ENCODE peak calls at places on chromosome 13, in six cellular contexts. R, S, X, H, C and U are unnamed samples.

GRCh38 chr13:18998389-18998788 is 183.2 kb downstream of the TUBA3C start:
- DNase-seq in R (no peak), S (no peak), X (no peak), H (no peak), C (no peak), U (no peak)

GRCh38 chr13:112106467-112107141 is 39.7 kb downstream of the SOX1 start:
- DNase-seq in R (no peak), S (no peak), X (no peak), H (no peak), C (no peak), U (no peak)

GRCh38 chr13:96982672-96983071 is 11.6 kb downstream of the OXGR1 start:
- DNase-seq in R (no peak), S (no peak), X (no peak), H (no peak), C (no peak), U (no peak)

GRCh38 chr13:55359067-55359466 is 1781.7 kb upstream of the PRR20A start:
- DNase-seq in R (no peak), S (no peak), X (no peak), H (no peak), C (no peak), U (no peak)

GRCh38 chr13:113545931-113546516 is 38.5 kb upstream of the TFDP1 start:
- DNase-seq in R (no peak), S (peak), X (no peak), H (peak), C (no peak), U (no peak)

GRCh38 chr13:103941506-103942148 is 875.4 kb upstream of the SLC10A2 start:
- DNase-seq in R (no peak), S (no peak), X (no peak), H (no peak), C (no peak), U (no peak)

GRCh38 chr13:94344126-94344863 is 135.2 kb downstream of the DCT start:
- DNase-seq in R (peak), S (no peak), X (no peak), H (no peak), C (no peak), U (no peak)

GRCh38 chr13:105272660-105273631 is 1262.5 kb downstream of the EFNB2 start:
- DNase-seq in R (no peak), S (peak), X (no peak), H (no peak), C (no peak), U (no peak)

GRCh38 chr13:32811297-32811800 is 204.9 kb upstream of the KL start:
- DNase-seq in R (no peak), S (no peak), X (no peak), H (peak), C (no peak), U (no peak)

GRCh38 chr13:33323766-33324525 is 38.4 kb upstream of the STARD13 start:
- DNase-seq in R (no peak), S (no peak), X (no peak), H (no peak), C (no peak), U (no peak)

GRCh38 chr13:32829676-32830091 is 186.5 kb upstream of the KL start:
- DNase-seq in R (no peak), S (no peak), X (no peak), H (no peak), C (no peak), U (no peak)

GRCh38 chr13:102128216-102128800 is 273.5 kb downstream of the FGF14 start:
- DNase-seq in R (no peak), S (no peak), X (no peak), H (no peak), C (no peak), U (no peak)

GRCh38 chr13:30257433-30258099 is 49.8 kb downstream of the KATNAL1 start:
- DNase-seq in R (no peak), S (no peak), X (no peak), H (no peak), C (no peak), U (no peak)

GRCh38 chr13:89061821-89062220 is 1390.7 kb downstream of the SLITRK5 start:
- DNase-seq in R (no peak), S (no peak), X (no peak), H (peak), C (no peak), U (peak)

GRCh38 chr13:97391201-97391600 is 42.8 kb upstream of the RAP2A start:
- DNase-seq in R (no peak), S (no peak), X (no peak), H (no peak), C (no peak), U (no peak)

GRCh38 chr13:80141114-80141849 is 199.6 kb downstream of the SPRY2 start:
- DNase-seq in R (peak), S (no peak), X (no peak), H (no peak), C (peak), U (no peak)

GRCh38 chr13:104831823-104832222 is 1703.6 kb downstream of the EFNB2 start:
- DNase-seq in R (no peak), S (no peak), X (no peak), H (no peak), C (no peak), U (no peak)

GRCh38 chr13:89568746-89569145 is 1778.7 kb upstream of the MIR17HG start:
- DNase-seq in R (no peak), S (no peak), X (no peak), H (no peak), C (no peak), U (no peak)

GRCh38 chr13:68350554-68350953 is 1120.4 kb upstream of the PCDH9 start:
- DNase-seq in R (no peak), S (no peak), X (no peak), H (no peak), C (no peak), U (no peak)

GRCh38 chr13:80084086-80084676 is 256.7 kb downstream of the SPRY2 start:
- DNase-seq in R (no peak), S (no peak), X (no peak), H (no peak), C (no peak), U (no peak)

GRCh38 chr13:23992722-23993438 is 95.6 kb upstream of the C1QTNF9B start:
- DNase-seq in R (no peak), S (no peak), X (no peak), H (no peak), C (no peak), U (no peak)

GRCh38 chr13:113560645-113561416 is 23.7 kb upstream of the TFDP1 start:
- DNase-seq in R (no peak), S (peak), X (no peak), H (no peak), C (peak), U (no peak)

GRCh38 chr13:97114696-97115095 is 107.4 kb upstream of the MBNL2 start:
- DNase-seq in R (no peak), S (no peak), X (no peak), H (no peak), C (no peak), U (no peak)

GRCh38 chr13:46668302-46668720 is 115.3 kb downstream of the LRCH1 start:
- DNase-seq in R (no peak), S (no peak), X (no peak), H (no peak), C (no peak), U (peak)

GRCh38 chr13:103762523-103762922 is 696.3 kb upstream of the SLC10A2 start:
- DNase-seq in R (no peak), S (no peak), X (no peak), H (no peak), C (no peak), U (no peak)

GRCh38 chr13:68588623-68589022 is 1358.5 kb upstream of the PCDH9 start:
- DNase-seq in R (no peak), S (no peak), X (no peak), H (no peak), C (no peak), U (no peak)

GRCh38 chr13:60261432-60262351 is 98.0 kb upstream of the DIAPH3 start:
- DNase-seq in R (no peak), S (no peak), X (no peak), H (no peak), C (no peak), U (no peak)

GRCh38 chr13:109205315-109205714 is 575.9 kb downstream of the MYO16 start:
- DNase-seq in R (no peak), S (no peak), X (no peak), H (no peak), C (no peak), U (no peak)

GRCh38 chr13:59121507-59121906 is 1042.2 kb downstream of the DIAPH3 start:
- DNase-seq in R (no peak), S (no peak), X (no peak), H (no peak), C (no peak), U (no peak)

GRCh38 chr13:102316732-102317131 is 85.1 kb downstream of the FGF14 start:
- DNase-seq in R (no peak), S (no peak), X (no peak), H (no peak), C (no peak), U (no peak)

GRCh38 chr13:46586766-46587509 is 34.0 kb downstream of the LRCH1 start:
- DNase-seq in R (no peak), S (no peak), X (no peak), H (no peak), C (no peak), U (no peak)

GRCh38 chr13:39394811-39395685 is 207.9 kb downstream of the LHFPL6 start:
- DNase-seq in R (no peak), S (no peak), X (no peak), H (no peak), C (no peak), U (no peak)

GRCh38 chr13:107461751-107462150 is 753.6 kb downstream of the LIG4 start:
- DNase-seq in R (no peak), S (no peak), X (no peak), H (no peak), C (no peak), U (no peak)

GRCh38 chr13:22486490-22486889 is 694.3 kb upstream of the SGCG start:
- DNase-seq in R (no peak), S (no peak), X (no peak), H (no peak), C (no peak), U (no peak)
- TF ChIP-seq CTCF in R (no peak), S (no peak), X (no peak), H (no peak), C (no peak), U (no peak)

GRCh38 chr13:34623331-34623730 is 318.7 kb upstream of the NBEA start:
- DNase-seq in R (no peak), S (no peak), X (no peak), H (no peak), C (no peak), U (no peak)
- TF ChIP-seq CTCF in R (no peak), S (no peak), X (no peak), H (no peak), C (no peak), U (no peak)

GRCh38 chr13:43304945-43305344 is 281.6 kb downstream of the DNAJC15 start:
- DNase-seq in R (no peak), S (no peak), X (no peak), H (no peak), C (no peak), U (no peak)
- TF ChIP-seq CTCF in R (no peak), S (no peak), X (no peak), H (no peak), C (no peak), U (no peak)

GRCh38 chr13:85228692-85229091 is 570.5 kb downstream of the SLITRK6 start:
- DNase-seq in R (no peak), S (no peak), X (no peak), H (no peak), C (no peak), U (no peak)

GRCh38 chr13:85223883-85224656 is 575.1 kb downstream of the SLITRK6 start:
- DNase-seq in R (no peak), S (no peak), X (no peak), H (no peak), C (no peak), U (no peak)
- TF ChIP-seq CTCF in R (no peak), S (no peak), X (no peak), H (no peak), C (no peak), U (no peak)

DNA sequence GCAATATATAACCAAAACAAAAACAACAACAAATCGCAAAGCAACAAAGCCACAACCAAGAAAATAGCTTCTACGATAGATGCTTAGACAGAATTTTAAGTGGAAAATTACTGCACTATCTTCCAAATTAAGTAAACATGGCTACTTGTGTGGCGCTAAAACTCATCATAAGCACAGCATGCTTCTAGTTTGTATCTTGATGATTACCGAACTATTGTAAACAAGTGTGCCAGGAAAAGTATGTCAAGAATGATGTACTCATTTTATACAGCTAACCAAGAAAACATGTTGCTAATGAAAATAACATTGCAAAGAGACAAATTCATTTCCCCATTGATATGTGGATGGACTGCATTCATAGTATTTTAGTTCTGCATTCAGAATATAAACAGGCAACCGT is 271.9 kb upstream of the GPC6 start:
- DNase-seq in R (no peak), S (no peak), X (no peak), H (no peak), C (no peak), U (no peak)
- TF ChIP-seq CTCF in R (no peak), S (no peak), X (no peak), H (no peak), C (no peak), U (no peak)

GRCh38 chr13:98468929-98469328 is 108.0 kb downstream of the STK24 start:
- DNase-seq in R (no peak), S (peak), X (no peak), H (no peak), C (no peak), U (no peak)

GRCh38 chr13:98470920-98471319 is 106.0 kb downstream of the STK24 start:
- DNase-seq in R (no peak), S (no peak), X (no peak), H (no peak), C (no peak), U (no peak)

GRCh38 chr13:98466634-98467236 is 110.2 kb downstream of the STK24 start:
- DNase-seq in R (no peak), S (peak), X (no peak), H (peak), C (no peak), U (no peak)

GRCh38 chr13:98467263-98467985 is 109.5 kb downstream of the STK24 start:
- DNase-seq in R (no peak), S (peak), X (no peak), H (no peak), C (no peak), U (no peak)

GRCh38 chr13:98468352-98468751 is 108.6 kb downstream of the STK24 start:
- DNase-seq in R (no peak), S (peak), X (no peak), H (no peak), C (no peak), U (no peak)
- TF ChIP-seq CTCF in R (no peak), S (no peak), X (no peak), H (no peak), C (no peak), U (no peak)

DNA sequence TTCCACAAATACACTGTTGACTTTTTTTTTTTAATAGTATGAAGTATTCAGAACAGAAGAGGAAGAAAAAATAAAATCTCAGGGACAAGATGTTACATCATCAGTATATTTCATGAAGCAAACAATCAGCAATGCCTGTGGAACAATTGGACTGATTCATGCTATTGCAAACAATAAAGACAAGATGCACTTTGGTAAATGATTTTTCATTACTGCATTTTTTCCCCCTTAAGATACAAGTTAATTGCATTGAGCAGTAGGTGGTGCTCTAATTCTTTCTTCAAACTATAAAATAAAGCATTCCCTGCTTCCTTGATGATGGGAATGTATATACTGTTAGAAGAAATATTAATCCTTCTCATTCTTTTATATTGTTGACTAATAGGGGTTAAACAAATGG is 17.1 kb downstream of the UCHL3 start:
- DNase-seq in R (no peak), S (no peak), X (no peak), H (no peak), C (no peak), U (no peak)
- TF ChIP-seq CTCF in R (no peak), S (no peak), X (no peak), H (no peak), C (no peak), U (no peak)

GRCh38 chr13:40774672-40775071 is 3.7 kb upstream of the MRPS31 start:
- DNase-seq in R (no peak), S (no peak), X (no peak), H (no peak), C (no peak), U (no peak)

GRCh38 chr13:40770934-40771618 is at the start of gene MRPS31:
- DNase-seq in R (peak), S (peak), X (peak), H (peak), C (peak), U (peak)

GRCh38 chr13:40769970-40770369 is 1.0 kb downstream of the MRPS31 start:
- DNase-seq in R (no peak), S (no peak), X (no peak), H (no peak), C (no peak), U (no peak)

GRCh38 chr13:40772765-40773473 is 1.9 kb upstream of the MRPS31 start:
- DNase-seq in R (no peak), S (no peak), X (no peak), H (no peak), C (no peak), U (no peak)

GRCh38 chr13:40770609-40770933 is 419 bp downstream of the MRPS31 start:
- DNase-seq in R (no peak), S (no peak), X (no peak), H (no peak), C (no peak), U (no peak)
- TF ChIP-seq CTCF in R (no peak), S (no peak), X (no peak), H (no peak), C (no peak), U (no peak)

DNA sequence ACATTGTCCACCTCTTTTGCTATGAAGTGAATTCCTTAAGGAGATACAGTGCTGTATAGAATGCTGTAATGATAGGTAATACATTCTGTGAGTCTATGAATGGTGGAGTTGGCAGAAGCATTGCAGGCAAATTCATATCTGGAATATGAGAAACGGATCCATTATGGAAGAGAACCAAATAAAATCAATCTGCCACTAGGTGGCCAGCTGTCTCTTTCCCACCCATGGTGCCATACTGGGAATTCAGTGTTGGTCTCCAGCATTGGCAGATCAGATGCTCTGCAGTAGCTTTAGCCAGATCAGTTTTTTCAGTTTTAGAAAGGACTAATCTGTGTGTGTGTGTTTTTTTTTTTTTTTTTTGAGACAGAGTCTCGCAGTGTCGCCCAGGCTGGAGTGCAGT is 27.6 kb downstream of the DNAJC3 start:
- DNase-seq in R (no peak), S (no peak), X (no peak), H (no peak), C (no peak), U (no peak)
- TF ChIP-seq CTCF in R (no peak), S (no peak), X (no peak), H (no peak), C (no peak), U (no peak)

GRCh38 chr13:76885203-76886004 is 801 bp downstream of the KCTD12 start:
- DNase-seq in R (peak), S (peak), X (peak), H (peak), C (peak), U (peak)
- TF ChIP-seq CTCF in R (peak), S (peak), X (no peak), H (peak), C (no peak), U (peak)